ENCODE peak calls at places on chromosomes 11 and 22, in five cellular contexts. N is NCI-H1092 treated with DMSO at 0.1 percent for 48 hours; H is RCC 7860; X is T-helper 2 cell; M is central memory CD8-positive, alpha-beta T cell. L is an unnamed sample.

GRCh38 chr11:57116654-57117053 is 65.1 kb upstream of the LRRC55 start:
- DNase-seq in H (peak), N (peak), M (no peak), X (no peak), L (no peak)

GRCh38 chr11:9689721-9690120 is 25.8 kb downstream of the SWAP70 start:
- DNase-seq in N (no peak), H (no peak), X (no peak), M (no peak), L (no peak)

GRCh38 chr11:120326845-120327281 is 1.8 kb downstream of the TLCD5 start:
- DNase-seq in X (no peak), N (no peak), H (peak), M (no peak), L (no peak)

GRCh38 chr11:65529475-65530156 is 4.7 kb downstream of the SCYL1 start:
- DNase-seq in X (no peak), N (no peak), M (no peak), H (no peak), L (no peak)

GRCh38 chr22:25153961-25154685 is 45.5 kb upstream of the CRYBB3 start:
- DNase-seq in N (no peak), X (no peak), M (no peak), H (no peak), L (no peak)

GRCh38 chr11:96221244-96222070 is 121.5 kb downstream of the MAML2 start:
- DNase-seq in M (no peak), H (no peak), X (no peak), N (no peak), L (no peak)

GRCh38 chr22:38788417-38788816 is 5.5 kb downstream of the DNAL4 start:
- DNase-seq in N (peak), X (no peak), M (no peak), H (peak), L (no peak)

GRCh38 chr11:118180300-118180703 is 3.9 kb upstream of the SCN2B start:
- DNase-seq in H (no peak), M (no peak), X (no peak), N (no peak), L (no peak)

GRCh38 chr22:40323681-40324083 is 22.6 kb upstream of the ADSL start:
- DNase-seq in H (no peak), X (no peak), M (no peak), N (no peak), L (no peak)

GRCh38 chr11:47413908-47414684 is 5.7 kb downstream of the SLC39A13 start:
- DNase-seq in M (no peak), H (peak), N (no peak), X (no peak), L (no peak)

GRCh38 chr22:27331526-27332281 is 469.9 kb downstream of the MN1 start:
- DNase-seq in M (no peak), N (peak), X (no peak), H (no peak), L (no peak)

GRCh38 chr11:78638704-78639380 is 64.2 kb upstream of the NARS2 start:
- DNase-seq in M (no peak), H (no peak), X (no peak), N (no peak), L (no peak)

GRCh38 chr22:22141771-22142591 is 102.6 kb upstream of the VPREB1 start:
- DNase-seq in M (no peak), H (no peak), X (no peak), N (no peak), L (no peak)

GRCh38 chr11:69636512-69636866 is 4.5 kb upstream of the CCND1 start:
- DNase-seq in H (no peak), N (no peak), M (no peak), X (no peak), L (no peak)

GRCh38 chr11:74321487-74322188 is 10.2 kb upstream of the P4HA3 start:
- DNase-seq in M (no peak), X (no peak), H (no peak), N (peak), L (no peak)

GRCh38 chr11:91219501-91219900 is 996.7 kb upstream of the CHORDC1 start:
- DNase-seq in X (no peak), M (no peak), H (no peak), N (no peak), L (no peak)

GRCh38 chr22:50218996-50219727 is 18.4 kb downstream of the SELENOO start:
- DNase-seq in X (no peak), H (no peak), M (no peak), N (peak), L (no peak)

GRCh38 chr11:8263109-8263768 is 439 bp downstream of the LMO1 start:
- DNase-seq in M (no peak), X (no peak), H (no peak), N (peak), L (no peak)